ENCODE peak calls at places on chromosomes 4 and X, in seven cellular contexts. Q, T, D, Z, U, X and E are unnamed samples. For H3K4me1, the result is how much of the 10 kb centered on the place peaks cover.

GRCh38 chr4:121421594-121421993 is 40.8 kb upstream of the QRFPR start:
- DNase-seq in T (no peak), Z (no peak), Q (no peak), D (no peak), U (no peak), X (no peak), E (no peak)

GRCh38 chr4:100823066-100823992 is 305.5 kb upstream of the EMCN start:
- DNase-seq in D (no peak), T (no peak), Z (peak), U (no peak), Q (no peak), X (no peak), E (no peak)

GRCh38 chr4:33111106-33111505 is 2390.9 kb downstream of the PCDH7 start:
- DNase-seq in Z (no peak), X (no peak), U (no peak), Q (no peak), T (no peak), D (no peak), E (no peak)

GRCh38 chr4:57162499-57163019 is 52.4 kb upstream of the IGFBP7 start:
- DNase-seq in D (no peak), T (no peak), Z (no peak), U (no peak), X (no peak), Q (no peak), E (no peak)

GRCh38 chr4:40458109-40458508 is 123.0 kb downstream of the CHRNA9 start:
- DNase-seq in Q (no peak), Z (no peak), U (no peak), X (no peak), T (no peak), D (no peak), E (no peak)

GRCh38 chr4:84994280-84994679 is 27.8 kb upstream of the WDFY3 start:
- DNase-seq in Q (no peak), Z (no peak), D (no peak), T (no peak), X (no peak), U (no peak), E (no peak)

GRCh38 chr4:41141910-41142309 is 72.4 kb downstream of the APBB2 start:
- DNase-seq in T (no peak), X (no peak), D (no peak), Z (peak), Q (no peak), U (no peak), E (no peak)

GRCh38 chrX:49884290-49884862 is 5.1 kb downstream of the USP27X start:
- DNase-seq in U (no peak), D (peak), X (peak), Z (peak), T (peak), Q (peak), E (peak)

GRCh38 chrX:133588827-133589226 is 173.5 kb upstream of the GPC4 start:
- DNase-seq in U (no peak), Z (no peak), D (no peak), X (no peak), Q (no peak), T (no peak), E (no peak)

GRCh38 chrX:55731826-55732225 is 14.3 kb downstream of the RRAGB start:
- DNase-seq in X (no peak), Z (no peak), U (no peak), T (no peak), D (no peak), Q (no peak), E (no peak)

GRCh38 chr4:181548873-181549541 is 694.2 kb upstream of the TENM3 start:
- DNase-seq in X (no peak), Z (peak), D (no peak), Q (no peak), U (no peak), T (no peak), E (no peak)

GRCh38 chrX:4825550-4825949 is 1112.1 kb upstream of the PRKX start:
- DNase-seq in X (no peak), D (no peak), Z (no peak), T (no peak), Q (no peak), U (no peak), E (no peak)

GRCh38 chr4:85474818-85475630 is at the start of gene ARHGAP24:
- DNase-seq in U (peak), T (peak), D (peak), Z (peak), Q (peak), X (peak), E (no peak)

GRCh38 chrX:40360557-40360956 is 220.2 kb upstream of the ATP6AP2 start:
- DNase-seq in D (no peak), Q (no peak), X (no peak), Z (no peak), U (no peak), T (no peak), E (no peak)

GRCh38 chrX:124902953-124903352 is 416.7 kb upstream of the TEX13C start:
- DNase-seq in X (no peak), U (no peak), T (no peak), D (no peak), Z (no peak), Q (no peak), E (no peak)

GRCh38 chr4:30929649-30930048 is 209.5 kb downstream of the PCDH7 start:
- DNase-seq in D (no peak), T (no peak), Z (no peak), X (no peak), U (no peak), Q (no peak), E (no peak)

GRCh38 chr4:112245383-112245782 is 13.8 kb downstream of the AP1AR start:
- DNase-seq in U (no peak), D (no peak), T (no peak), Z (no peak), Q (no peak), X (no peak), E (no peak)

GRCh38 chr4:54231419-54232150 is 2.5 kb downstream of the PDGFRA start:
- DNase-seq in U (no peak), X (peak), T (peak), Q (no peak), D (peak), Z (no peak), E (no peak)

GRCh38 chr4:79723507-79723906 is 315.5 kb upstream of the GK2 start:
- DNase-seq in D (peak), Z (no peak), U (no peak), X (no peak), Q (no peak), T (no peak), E (no peak)

GRCh38 chr4:55125763-55126541 is 557 bp upstream of the KDR start:
- DNase-seq in X (no peak), Z (no peak), T (peak), U (no peak), Q (no peak), D (no peak), E (no peak)

GRCh38 chr4:152680988-152681731 is 1.4 kb upstream of the TMEM154 start:
- DNase-seq in D (no peak), T (no peak), U (no peak), X (no peak), Q (no peak), Z (peak), E (no peak)

GRCh38 chr4:1408418-1408817 is 2.2 kb upstream of the NKX1-1 start:
- DNase-seq in Z (no peak), Q (no peak), D (no peak), U (no peak), X (no peak), T (no peak), E (no peak)

GRCh38 chr4:140691369-140691768 is 64.8 kb downstream of the TBC1D9 start:
- DNase-seq in Z (no peak), D (no peak), U (no peak), Q (no peak), T (no peak), X (no peak), E (no peak)

GRCh38 chr4:72286185-72286584 is 254.4 kb downstream of the NPFFR2 start:
- DNase-seq in D (no peak), Z (no peak), Q (no peak), X (no peak), T (no peak), U (no peak), E (no peak)

GRCh38 chrX:136251042-136251991 is at the start of gene MAP7D3:
- DNase-seq in T (peak), Z (peak), D (peak), U (no peak), Q (peak), X (peak), E (peak)

GRCh38 chr4:80495847-80496246 is 160.3 kb downstream of the CFAP299 start:
- DNase-seq in T (no peak), D (no peak), X (no peak), Z (no peak), U (no peak), Q (no peak), E (no peak)

GRCh38 chrX:13088155-13088485 is 43.7 kb upstream of the FAM9C start:
- DNase-seq in Q (no peak), T (no peak), Z (no peak), U (no peak), D (no peak), X (no peak), E (no peak)

GRCh38 chr4:70654605-70655011 is 11.7 kb downstream of the JCHAIN start:
- DNase-seq in Q (no peak), U (no peak), X (no peak), Z (no peak), D (no peak), T (no peak), E (no peak)

GRCh38 chr4:76689079-76689817 is 208.7 kb downstream of the SOWAHB start:
- DNase-seq in D (peak), Z (peak), U (no peak), T (peak), Q (no peak), X (peak), E (no peak)

GRCh38 chr4:141571368-141571767 is 65.0 kb upstream of the IL15 start:
- DNase-seq in Q (no peak), U (no peak), T (no peak), X (no peak), Z (peak), D (no peak), E (no peak)

GRCh38 chr4:7806080-7806630 is 133.5 kb downstream of the AFAP1 start:
- DNase-seq in U (no peak), D (no peak), T (peak), X (peak), Z (no peak), Q (peak), E (no peak)

GRCh38 chr4:7806724-7807123 is 132.9 kb downstream of the AFAP1 start:
- DNase-seq in U (no peak), T (no peak), Z (no peak), D (no peak), Q (no peak), X (no peak), E (no peak)

GRCh38 chr4:7808752-7809151 is 130.9 kb downstream of the AFAP1 start:
- DNase-seq in Z (peak), U (no peak), T (no peak), X (no peak), Q (no peak), D (no peak), E (no peak)

GRCh38 chr4:7807351-7807921 is 132.2 kb downstream of the AFAP1 start:
- DNase-seq in D (no peak), Q (no peak), Z (no peak), T (no peak), U (no peak), X (no peak), E (no peak)

GRCh38 chr4:7808181-7808580 is 131.5 kb downstream of the AFAP1 start:
- DNase-seq in X (no peak), Z (no peak), U (no peak), Q (no peak), T (no peak), D (no peak), E (no peak)
- H3K4me1 ChIP-seq in X (under half), Z (half or more), U (under half), Q (under half), T (half or more), D (under half), E (under half)

GRCh38 chr4:8285976-8286718 is 16.6 kb downstream of the HTRA3 start:
- DNase-seq in X (no peak), D (peak), Z (no peak), Q (no peak), T (peak), U (no peak), E (no peak)
- H3K4me1 ChIP-seq in X (under half), D (under half), Z (under half), Q (under half), T (under half), U (under half), E (under half)

GRCh38 chr4:6986781-6987565 is 56.2 kb upstream of the TADA2B start:
- DNase-seq in U (peak), T (peak), X (peak), D (peak), Q (peak), Z (peak), E (peak)
- H3K4me1 ChIP-seq in U (half or more), T (half or more), X (under half), D (under half), Q (under half), Z (under half), E (under half)

DNA sequence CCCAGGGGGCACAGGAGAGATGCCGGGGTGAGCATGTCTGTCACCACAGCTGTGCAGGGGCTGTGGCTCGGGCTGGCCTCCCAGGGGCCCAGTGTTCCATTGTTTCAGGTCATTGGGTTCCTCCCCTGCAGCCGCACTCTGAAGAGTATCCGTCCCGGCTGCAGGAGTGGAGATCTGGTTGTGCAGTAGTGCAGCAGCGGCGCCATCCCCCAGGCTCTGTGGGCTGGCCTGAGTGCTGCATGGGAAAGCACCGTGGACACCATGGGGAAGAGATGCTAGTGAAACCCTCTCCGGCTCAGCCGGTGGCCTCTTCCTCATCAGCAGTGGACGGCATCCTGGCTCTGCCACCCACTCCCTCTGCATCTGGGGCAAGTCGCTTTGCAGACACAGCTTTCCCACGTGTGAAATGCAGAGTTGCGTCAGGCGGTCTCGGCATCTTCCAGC is 29.2 kb downstream of the TBC1D14 start:
- DNase-seq in D (no peak), U (no peak), Z (no peak), T (peak), X (no peak), Q (no peak), E (no peak)
- H3K4me1 ChIP-seq in D (under half), U (under half), Z (under half), T (under half), X (under half), Q (under half), E (under half)

GRCh38 chr4:138461065-138461464 is 218.9 kb upstream of the SLC7A11 start:
- DNase-seq in D (no peak), T (no peak), Q (no peak), U (no peak), X (no peak), Z (no peak), E (no peak)

GRCh38 chr4:138460477-138460876 is 218.3 kb upstream of the SLC7A11 start:
- DNase-seq in X (no peak), D (no peak), T (no peak), Z (no peak), Q (no peak), U (no peak), E (no peak)

GRCh38 chr4:138455097-138455496 is 212.9 kb upstream of the SLC7A11 start:
- DNase-seq in Z (no peak), T (no peak), U (no peak), Q (no peak), D (no peak), X (no peak), E (no peak)

GRCh38 chr4:138452823-138453222 is 210.7 kb upstream of the SLC7A11 start:
- DNase-seq in Z (no peak), U (no peak), T (no peak), D (no peak), Q (no peak), X (no peak), E (no peak)

DNA sequence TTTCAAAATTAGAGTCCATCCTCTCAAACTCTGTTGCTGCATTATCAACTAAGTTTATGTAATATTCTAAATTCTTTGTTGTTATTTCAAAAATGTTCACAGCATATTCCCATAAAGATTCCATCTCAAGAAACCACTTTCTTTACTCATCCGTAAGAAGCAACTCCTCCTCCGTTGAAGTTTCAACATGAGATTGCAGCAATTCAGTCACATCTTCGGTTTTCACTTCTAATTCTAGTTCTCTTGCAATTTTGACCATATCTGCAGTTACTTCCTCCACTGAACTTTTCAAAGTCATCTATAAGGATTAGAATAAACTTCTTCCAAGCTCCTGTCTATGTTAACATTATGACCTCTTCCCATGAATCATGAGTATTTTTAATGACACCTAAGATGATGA is 216.6 kb upstream of the SLC7A11 start:
- DNase-seq in U (no peak), T (no peak), Q (no peak), D (no peak), Z (no peak), X (no peak), E (no peak)
- H3K4me1 ChIP-seq in U (under half), T (under half), Q (under half), D (under half), Z (under half), X (under half), E (under half)

GRCh38 chrX:144637731-144638130 is 609.6 kb upstream of the SPANXN1 start:
- DNase-seq in Q (no peak), Z (no peak), D (no peak), X (no peak), T (no peak), U (no peak), E (no peak)
- H3K4me1 ChIP-seq in Q (under half), Z (under half), D (under half), X (under half), T (under half), U (under half), E (under half)

GRCh38 chr4:139555705-139556070 is 331 bp downstream of the SETD7 start:
- DNase-seq in D (peak), U (no peak), T (peak), Z (no peak), X (no peak), Q (peak), E (no peak)
- H3K4me1 ChIP-seq in D (under half), U (under half), T (half or more), Z (under half), X (under half), Q (under half), E (under half)

GRCh38 chr4:2572076-2572475 is 35.6 kb downstream of the FAM193A start:
- DNase-seq in X (no peak), Z (no peak), U (no peak), T (no peak), Q (no peak), D (no peak), E (no peak)

GRCh38 chr4:2570551-2571222 is 34.2 kb downstream of the FAM193A start:
- DNase-seq in T (no peak), Z (no peak), X (no peak), D (no peak), Q (no peak), U (no peak), E (no peak)

GRCh38 chr4:2574058-2574457 is 37.6 kb downstream of the FAM193A start:
- DNase-seq in X (no peak), Z (no peak), Q (no peak), D (no peak), U (no peak), T (no peak), E (no peak)

GRCh38 chr4:2565533-2565932 is 29.1 kb downstream of the FAM193A start:
- DNase-seq in T (no peak), Z (no peak), Q (no peak), X (no peak), U (no peak), D (no peak), E (no peak)

DNA sequence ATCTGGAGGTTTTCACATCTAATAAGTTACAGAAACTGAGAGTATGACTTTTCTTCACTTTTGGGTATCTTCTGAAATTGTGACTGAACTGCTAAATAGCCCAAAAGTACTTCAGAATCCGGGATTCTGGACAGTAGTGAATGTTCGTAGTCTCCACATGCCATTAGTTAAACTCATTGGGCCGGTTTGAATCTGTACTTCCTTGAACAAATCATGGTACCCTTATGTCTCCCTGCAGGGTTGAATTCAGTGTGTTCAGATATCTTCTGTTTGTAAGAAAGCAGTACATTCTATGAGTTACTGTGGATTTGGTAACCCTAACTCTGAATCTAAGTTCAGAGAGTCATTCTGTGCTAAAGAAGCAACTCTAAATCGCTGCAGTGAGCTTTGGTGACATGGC is 33.6 kb downstream of the FAM193A start:
- DNase-seq in Q (no peak), U (no peak), T (no peak), Z (no peak), D (no peak), X (no peak), E (no peak)
- H3K4me1 ChIP-seq in Q (under half), U (under half), T (under half), Z (under half), D (under half), X (under half), E (under half)

DNA sequence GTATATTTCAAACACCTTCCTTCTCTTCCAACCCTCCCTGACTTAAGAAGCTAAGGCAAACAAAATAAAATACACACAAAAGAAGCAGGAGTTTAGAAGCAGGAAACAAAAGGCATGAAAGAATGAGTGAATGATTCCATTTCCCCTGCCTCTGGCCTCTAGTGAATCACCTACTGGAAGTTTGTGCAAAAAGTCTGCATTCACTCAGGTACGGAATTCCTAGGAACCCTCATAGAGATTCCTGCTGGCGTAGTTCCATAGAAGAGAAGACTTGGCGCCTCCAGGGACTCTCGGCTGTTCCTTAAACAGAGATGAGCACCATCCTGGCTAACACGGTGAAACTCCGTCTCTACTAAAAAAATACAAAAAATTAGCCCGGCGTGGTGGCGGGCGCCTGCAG is 125.9 kb upstream of the TBL1X start:
- DNase-seq in D (no peak), U (no peak), X (no peak), Q (no peak), Z (no peak), T (no peak), E (no peak)
- H3K4me1 ChIP-seq in D (under half), U (under half), X (under half), Q (under half), Z (under half), T (under half), E (under half)